ENCODE peak calls at places on chromosomes 16 and 17, in nine cellular contexts. F is MM.1S, E is HCT116, U is PC-3, X is hepatocyte, N is neural progenitor cell, O is GM23248, A is GM23338, L is SK-N-SH. J is an unnamed sample.

GRCh38 chr17:39800540-39800939 is 62.8 kb downstream of the GRB7 start:
- DNase-seq in A (peak; percentile 22), N (no peak), X (no peak), L (no peak), U (no peak), O (no peak), E (no peak), F (peak; percentile 90), J (peak; percentile 88)

GRCh38 chr16:1746693-1747195 is 24.6 kb downstream of the NME3 start:
- DNase-seq in E (no peak), A (no peak), L (no peak), N (no peak), X (no peak), O (no peak), U (no peak), F (no peak), J (no peak)

GRCh38 chr16:75011634-75012307 is 12.9 kb downstream of the ZNRF1 start:
- DNase-seq in N (no peak), E (peak; percentile 75), L (no peak), O (peak; percentile 93), F (no peak), X (peak; percentile 35), A (no peak), U (peak; percentile 83), J (no peak)

GRCh38 chr16:70258065-70258464 is 6.3 kb upstream of the EXOSC6 start:
- DNase-seq in A (no peak), F (no peak), O (no peak), L (no peak), U (no peak), E (no peak), N (no peak), X (no peak), J (no peak)

GRCh38 chr16:72673118-72673517 is 374.8 kb downstream of the ZFHX3 start:
- DNase-seq in N (no peak), U (no peak), A (peak; percentile 23), L (no peak), F (no peak), X (no peak), O (peak; percentile 36), E (no peak), J (no peak)

GRCh38 chr17:81294512-81295030 is 536 bp downstream of the SLC38A10 start:
- DNase-seq in A (peak; percentile 53), L (peak; percentile 74), O (peak; percentile 64), U (no peak), E (no peak), X (peak; percentile 59), N (peak; percentile 45), F (no peak), J (peak; percentile 17)

GRCh38 chr17:46943511-46944393 is 20.8 kb downstream of the GOSR2 start:
- DNase-seq in F (no peak), U (peak; percentile 40), N (peak; percentile 49), E (no peak), X (peak; percentile 45), O (peak; percentile 61), L (peak; percentile 48), A (peak; percentile 67), J (no peak)

GRCh38 chr16:12097523-12098428 is 121.2 kb downstream of the SNX29 start:
- DNase-seq in A (no peak), F (no peak), N (peak; percentile 45), U (peak; percentile 17), E (no peak), X (peak; percentile 58), O (peak; percentile 34), L (no peak), J (no peak)

GRCh38 chr17:40490289-40490853 is 11.1 kb downstream of the TNS4 start:
- DNase-seq in F (no peak), L (peak; percentile 89), O (peak; percentile 92), A (peak; percentile 70), N (peak; percentile 48), U (peak; percentile 2), E (no peak), X (peak; percentile 70), J (peak; percentile 79)

GRCh38 chr17:65593870-65594584 is 32.6 kb upstream of the AXIN2 start:
- DNase-seq in A (no peak), X (peak; percentile 30), N (peak; percentile 59), U (no peak), O (peak; percentile 63), E (no peak), F (no peak), L (no peak), J (no peak)

GRCh38 chr16:81940781-81941560 is 70.3 kb downstream of the SDR42E1 start:
- DNase-seq in N (peak; percentile 16), L (peak; percentile 15), U (peak; percentile 63), A (peak; percentile 52), X (peak; percentile 50), E (peak; percentile 57), F (no peak), O (peak; percentile 81), J (no peak)

GRCh38 chr16:50309527-50310307 is 43.4 kb downstream of the ADCY7 start:
- DNase-seq in F (no peak), X (peak; percentile 3), N (no peak), U (no peak), A (no peak), L (peak; percentile 82), O (no peak), E (no peak), J (no peak)

GRCh38 chr17:65193305-65194293 is 56.4 kb downstream of the RGS9 start:
- DNase-seq in L (no peak), X (no peak), N (no peak), U (no peak), F (no peak), O (no peak), E (no peak), A (no peak), J (no peak)

GRCh38 chr16:54933281-54934150 is 2.9 kb downstream of the IRX5 start:
- DNase-seq in O (peak; percentile 52), A (peak; percentile 41), L (no peak), X (no peak), F (no peak), E (no peak), N (peak; percentile 62), U (no peak), J (no peak)

DNA sequence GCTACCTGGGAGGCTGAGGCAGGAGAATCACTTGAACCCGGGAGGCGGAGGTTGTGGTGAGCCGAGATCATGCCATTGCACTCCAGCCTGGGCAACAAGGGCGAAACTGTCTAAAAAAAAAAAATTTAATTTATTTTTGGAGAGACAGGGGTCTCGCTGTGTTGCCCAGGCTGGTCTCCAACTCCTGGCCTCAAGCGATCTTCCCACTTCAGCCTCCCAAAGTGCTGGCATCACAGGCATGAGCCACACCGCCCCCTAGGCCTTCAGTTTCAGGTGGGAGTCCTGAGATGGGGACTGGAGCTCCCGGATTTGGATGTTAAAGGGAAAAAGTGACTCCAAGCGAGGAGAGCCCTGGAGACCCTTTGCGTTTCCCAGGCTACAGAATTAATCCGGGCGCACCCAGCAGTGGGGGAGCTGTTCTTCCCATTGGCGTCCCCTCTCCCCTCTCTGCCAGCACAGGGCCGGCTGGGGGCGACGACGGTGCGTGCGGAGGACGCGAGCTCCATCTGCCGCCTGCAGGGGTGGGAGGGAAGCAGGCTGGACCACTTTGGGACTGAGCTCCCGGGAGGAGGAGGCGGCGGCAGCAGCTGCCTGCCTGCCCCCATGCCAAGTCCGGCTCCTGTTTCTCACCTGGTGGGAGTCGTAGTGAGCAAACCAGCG is 49.3 kb upstream of the USP7 start:
- DNase-seq in N (peak; percentile 81), E (no peak), O (peak; percentile 22), X (peak; percentile 34), A (peak; percentile 92), F (no peak), L (peak; percentile 79), U (no peak), J (no peak)
- H3K4me1 ChIP-seq in N (peaks cover 3% of the 10 kb centered on the region), E (peaks cover 2% of the 10 kb centered on the region), O (no peaks in the 10 kb centered on the region), X (no peaks in the 10 kb centered on the region), A (peaks cover 9% of the 10 kb centered on the region), F (no peaks in the 10 kb centered on the region), L (no peaks in the 10 kb centered on the region), U (no peaks in the 10 kb centered on the region), J (no peaks in the 10 kb centered on the region)

DNA sequence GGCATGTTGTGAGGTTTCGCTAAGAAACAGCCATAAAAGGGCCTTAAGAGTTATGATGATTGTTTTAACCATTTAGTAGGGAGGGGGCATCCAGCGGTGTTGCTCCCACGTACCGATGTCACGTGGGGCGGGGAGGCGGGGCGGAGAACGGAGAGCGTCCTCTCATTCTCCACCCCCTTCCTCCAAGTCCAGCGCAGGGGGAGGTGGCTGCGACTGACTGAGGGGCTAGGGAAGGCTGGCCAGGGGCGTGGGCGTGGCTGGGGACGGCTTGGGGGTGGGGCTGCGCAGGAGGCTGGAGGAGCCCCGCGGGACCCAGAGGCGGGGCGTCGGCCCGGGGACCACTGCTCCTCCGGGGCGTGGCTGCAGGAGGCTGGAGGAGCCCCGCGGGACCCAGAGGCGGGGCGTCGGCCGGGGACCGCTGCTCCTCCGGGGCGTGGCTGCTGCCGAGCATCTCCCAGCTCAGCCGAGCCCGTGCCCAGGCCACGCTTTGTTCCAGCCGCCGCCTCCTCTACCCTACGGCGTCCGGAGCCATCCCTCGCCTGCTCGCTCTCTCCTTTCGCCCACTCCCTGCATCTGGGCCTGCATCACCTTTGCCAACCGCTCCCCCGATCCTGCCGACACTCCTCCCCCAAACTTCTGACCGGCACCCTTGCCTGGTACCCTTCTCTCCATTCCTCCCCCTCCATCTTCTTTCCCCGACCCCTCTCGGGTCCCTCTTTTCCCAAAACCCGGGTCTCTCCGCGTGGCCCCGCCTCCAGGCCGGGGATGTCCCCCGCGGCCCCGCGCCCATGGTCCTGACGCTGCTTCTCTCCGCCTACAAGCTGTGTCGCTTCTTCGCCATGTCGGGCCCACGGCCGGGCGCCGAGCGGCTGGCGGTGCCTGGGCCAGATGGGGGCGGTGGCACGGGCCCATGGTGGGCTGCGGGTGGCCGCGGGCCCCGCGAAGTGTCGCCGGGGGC is at the start of gene SARM1:
- DNase-seq in E (peak; percentile 31), F (peak; percentile 78), N (peak; percentile 98), A (peak; percentile 99), U (no peak), L (peak; percentile 98), O (peak; percentile 88), X (peak; percentile 94), J (peak; percentile 91)
- H3K4me2 ChIP-seq in E (peak within 1 kb of the TSS; percentile 77), F (peak within 1 kb of the TSS; percentile 95), N (peak within 1 kb of the TSS; percentile 96), A (peak within 1 kb of the TSS; percentile 90), U (no peak within 1 kb of the TSS), L (peak within 1 kb of the TSS; percentile 96), O (peak within 1 kb of the TSS; percentile 61), X (peak within 1 kb of the TSS; percentile 89), J (peak within 1 kb of the TSS; percentile 91)

DNA sequence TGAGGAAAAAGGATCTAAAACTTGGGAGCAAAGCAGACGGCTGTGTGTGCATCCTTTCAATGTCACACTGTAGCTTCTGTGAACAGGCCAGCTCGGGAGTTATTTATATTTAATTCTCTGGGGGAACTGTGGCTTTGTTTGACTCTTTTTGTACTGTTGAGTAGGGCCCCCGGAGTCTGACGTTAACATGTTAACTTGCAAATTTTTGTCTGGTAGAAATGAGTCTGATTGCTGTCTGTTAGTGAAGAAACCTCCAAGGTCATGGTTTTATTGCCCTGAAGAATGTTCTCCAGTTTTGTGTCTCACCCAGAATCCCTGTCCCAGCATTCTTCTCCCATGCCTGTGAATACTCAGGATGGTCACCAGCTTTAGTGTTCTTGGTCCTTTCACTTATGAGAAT is 14.3 kb upstream of the KCNG4 start:
- DNase-seq in L (no peak), N (no peak), E (no peak), F (no peak), X (no peak), U (no peak), O (no peak), A (no peak), J (no peak)
- TF ChIP-seq EZH2phosphoT487 in L (no peak), N (no peak), E (no peak), F (no peak), X (no peak), U (no peak), O (no peak), A (no peak), J (no peak)

DNA sequence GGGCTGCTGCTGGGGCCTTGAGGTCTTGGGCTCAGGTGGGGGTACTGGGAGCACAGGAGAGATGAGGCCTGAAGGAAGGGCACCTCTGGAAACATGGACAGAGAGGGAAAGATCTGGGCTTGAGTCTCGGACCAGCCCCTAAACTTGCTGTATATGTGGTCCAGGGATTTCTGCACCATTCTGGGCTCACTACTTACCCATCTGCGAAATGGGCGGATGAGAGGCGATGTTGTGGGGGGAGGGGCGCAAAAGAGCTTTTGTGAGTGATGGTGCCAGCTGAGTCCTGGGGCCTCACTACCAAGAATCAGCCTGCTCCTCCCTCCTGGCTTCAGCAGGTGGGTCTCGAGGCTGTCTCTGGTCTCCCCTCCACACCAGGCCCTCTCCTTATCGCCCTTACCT is 285 bp downstream of the C17orf99 start:
- DNase-seq in X (no peak), N (no peak), A (no peak), U (no peak), O (no peak), E (no peak), F (no peak), L (no peak), J (no peak)
- H3K4me1 ChIP-seq in X (peaks cover 29% of the 10 kb centered on the region), N (peaks cover under 1% of the 10 kb centered on the region), A (no peaks in the 10 kb centered on the region), U (peaks cover 41% of the 10 kb centered on the region), O (peaks cover 2% of the 10 kb centered on the region), E (peaks cover 38% of the 10 kb centered on the region), F (peaks cover 63% of the 10 kb centered on the region), L (peaks cover 4% of the 10 kb centered on the region), J (peaks cover 35% of the 10 kb centered on the region)